ENCODE peak calls at places on chromosomes 6 and 20, in nine cellular contexts. E is hepatocyte, H is neural crest cell, Q is cardiac muscle cell, S is upper lobe of right lung, Z is fibroblast of lung, M is GM13977, P is HFF-Myc, J is RWPE1. W is an unnamed sample.

GRCh38 chr20:8534368-8534767 is 402.3 kb downstream of the PLCB1 start:
- DNase-seq in E (no peak), H (no peak), Q (no peak), S (no peak), Z (no peak), M (no peak), P (no peak), J (no peak), W (no peak)

GRCh38 chr20:50248104-50248631 is 57.5 kb downstream of the CEBPB start:
- DNase-seq in E (no peak), H (no peak), Q (peak), S (no peak), Z (peak), M (no peak), P (no peak), J (peak), W (peak)

GRCh38 chr6:135295085-135295484 is 114.0 kb downstream of the MYB start:
- DNase-seq in E (no peak), H (no peak), Q (no peak), S (no peak), Z (no peak), M (no peak), P (no peak), J (no peak), W (no peak)

GRCh38 chr6:142693446-142693845 is 251.5 kb downstream of the HIVEP2 start:
- DNase-seq in E (no peak), H (no peak), Q (peak), S (no peak), Z (peak), M (no peak), P (peak), J (no peak), W (no peak)

GRCh38 chr6:111737065-111737521 is 131.4 kb upstream of the TRAF3IP2 start:
- DNase-seq in E (no peak), H (no peak), Q (peak), S (no peak), Z (peak), M (no peak), P (no peak), J (peak), W (peak)

GRCh38 chr6:136201735-136202134 is 48.4 kb downstream of the MTFR2 start:
- DNase-seq in E (no peak), H (no peak), Q (peak), S (no peak), Z (no peak), M (no peak), P (no peak), J (no peak), W (peak)

GRCh38 chr6:128275030-128275429 is 245.4 kb downstream of the PTPRK start:
- DNase-seq in E (no peak), H (no peak), Q (peak), S (no peak), Z (peak), M (no peak), P (no peak), J (no peak), W (peak)

GRCh38 chr6:104955927-104956662 is 812 bp upstream of the LIN28B start:
- DNase-seq in E (peak), H (peak), Q (no peak), S (no peak), Z (no peak), M (no peak), P (no peak), J (no peak), W (no peak)

GRCh38 chr20:1332749-1333300 is 3.9 kb upstream of the SDCBP2 start:
- DNase-seq in E (no peak), H (no peak), Q (no peak), S (no peak), Z (no peak), M (no peak), P (no peak), J (no peak), W (no peak)

GRCh38 chr6:38350882-38351281 is 288.8 kb downstream of the BTBD9 start:
- DNase-seq in E (peak), H (no peak), Q (peak), S (no peak), Z (peak), M (no peak), P (no peak), J (no peak), W (no peak)

GRCh38 chr6:109305028-109305427 is 77.2 kb downstream of the CD164 start:
- DNase-seq in E (no peak), H (no peak), Q (no peak), S (no peak), Z (no peak), M (no peak), P (no peak), J (no peak), W (no peak)

GRCh38 chr20:36177716-36178115 is 23.2 kb downstream of the EPB41L1 start:
- DNase-seq in E (no peak), H (no peak), Q (no peak), S (no peak), Z (no peak), M (no peak), P (no peak), J (no peak), W (no peak)

GRCh38 chr20:61886721-61887658 is 178.7 kb downstream of the TAF4 start:
- DNase-seq in E (peak), H (peak), Q (peak), S (no peak), Z (peak), M (no peak), P (no peak), J (peak), W (peak)

GRCh38 chr6:142945446-142946180 is 637 bp upstream of the HIVEP2 start:
- DNase-seq in E (peak), H (peak), Q (no peak), S (peak), Z (no peak), M (peak), P (no peak), J (peak), W (no peak)

GRCh38 chr6:41901882-41902519 is 6.8 kb upstream of the USP49 start:
- DNase-seq in E (no peak), H (no peak), Q (peak), S (no peak), Z (no peak), M (no peak), P (no peak), J (no peak), W (peak)

GRCh38 chr6:21005816-21006553 is 471.7 kb downstream of the CDKAL1 start:
- DNase-seq in E (peak), H (no peak), Q (peak), S (no peak), Z (peak), M (no peak), P (peak), J (peak), W (peak)

GRCh38 chr6:149941583-149942460 is at the start of gene ULBP2:
- DNase-seq in E (peak), H (peak), Q (peak), S (peak), Z (peak), M (peak), P (peak), J (peak), W (peak)

GRCh38 chr6:149940673-149940984 is 1.2 kb upstream of the ULBP2 start:
- DNase-seq in E (no peak), H (no peak), Q (no peak), S (no peak), Z (no peak), M (no peak), P (no peak), J (no peak), W (no peak)

GRCh38 chr6:149939909-149940672 is 1.7 kb upstream of the ULBP2 start:
- DNase-seq in E (no peak), H (no peak), Q (no peak), S (no peak), Z (no peak), M (no peak), P (no peak), J (no peak), W (no peak)

GRCh38 chr6:149938571-149939462 is 3.0 kb upstream of the ULBP2 start:
- DNase-seq in E (no peak), H (no peak), Q (no peak), S (no peak), Z (peak), M (peak), P (no peak), J (no peak), W (no peak)

DNA sequence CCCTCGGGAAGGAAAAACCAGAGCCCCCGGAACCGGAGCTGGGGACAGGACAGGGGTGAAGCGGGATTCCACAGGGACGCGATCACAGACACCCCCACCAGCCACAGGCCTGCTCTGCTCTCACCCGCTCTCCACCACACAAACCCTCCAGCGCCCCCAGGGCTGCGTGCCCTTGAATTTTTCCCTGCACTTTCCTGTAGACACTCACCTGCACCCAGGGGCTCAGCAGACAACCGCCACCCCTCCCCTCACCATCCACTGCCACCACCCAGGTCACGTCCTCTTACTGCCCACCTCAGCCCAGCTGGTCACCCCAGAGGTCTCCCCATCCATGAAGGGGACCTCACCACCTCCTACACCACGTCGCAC is 631 bp downstream of the ULBP2 start:
- DNase-seq in E (peak), H (no peak), Q (no peak), S (no peak), Z (no peak), M (no peak), P (no peak), J (no peak), W (no peak)
- TF ChIP-seq CTCF in E (no peak), H (no peak), Q (no peak), S (no peak), Z (no peak), M (no peak), P (no peak), J (no peak), W (no peak)

GRCh38 chr6:86858970-86859369 is 78.4 kb upstream of the HTR1E start:
- DNase-seq in E (no peak), H (no peak), Q (no peak), S (no peak), Z (no peak), M (no peak), P (no peak), J (no peak), W (no peak)

GRCh38 chr6:86856937-86857563 is 80.3 kb upstream of the HTR1E start:
- DNase-seq in E (peak), H (peak), Q (peak), S (no peak), Z (peak), M (peak), P (peak), J (peak), W (peak)

DNA sequence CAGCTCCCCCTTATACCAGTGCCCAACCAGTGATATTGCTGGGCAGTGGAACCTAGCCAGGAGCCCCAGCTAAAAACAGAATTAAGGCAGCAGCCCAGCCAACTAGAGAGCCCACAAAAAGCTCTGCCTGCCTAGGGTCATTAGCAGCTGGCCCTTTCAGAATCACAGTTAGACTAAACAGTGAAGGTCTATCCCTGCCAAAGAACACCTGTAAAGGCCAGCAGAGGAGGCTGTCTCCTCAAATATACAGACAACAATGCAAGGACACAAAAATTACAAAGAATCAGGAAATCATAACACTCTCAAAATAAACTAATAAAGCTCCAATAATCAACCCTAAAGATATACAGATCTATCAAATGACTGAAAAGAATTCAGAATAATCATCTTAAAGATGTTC is 77.8 kb upstream of the HTR1E start:
- DNase-seq in E (no peak), H (no peak), Q (no peak), S (no peak), Z (no peak), M (no peak), P (no peak), J (no peak), W (no peak)
- TF ChIP-seq CTCF in E (peak), H (no peak), Q (no peak), S (no peak), Z (no peak), M (peak), P (no peak), J (no peak), W (no peak)

DNA sequence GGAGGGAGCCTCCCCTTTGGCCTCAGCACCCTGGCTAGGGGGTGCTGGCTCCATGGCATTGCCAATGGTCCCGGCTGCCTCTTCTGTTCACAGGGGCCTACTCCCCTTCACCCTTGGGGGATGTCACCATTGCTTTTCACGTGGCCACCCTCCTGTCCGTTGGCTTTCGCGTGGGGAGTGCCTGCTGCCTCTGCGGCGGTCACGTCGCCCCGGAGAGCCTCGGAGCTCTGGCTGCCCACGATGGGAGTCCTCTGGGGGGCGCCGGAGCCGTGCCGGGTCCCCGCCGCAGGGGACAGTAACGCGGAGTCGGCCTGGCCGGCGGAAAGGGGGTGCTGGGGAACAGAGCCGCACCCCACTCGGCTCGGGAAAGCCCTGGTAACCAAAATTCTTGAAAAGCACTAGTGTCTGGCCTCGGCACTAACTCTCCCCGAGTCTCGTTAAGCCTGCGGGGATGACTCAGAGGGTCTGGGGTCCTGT is 661 bp upstream of the HEBP2 start:
- DNase-seq in E (peak), H (peak), Q (peak), S (peak), Z (no peak), M (peak), P (no peak), J (peak), W (no peak)
- TF ChIP-seq CTCF in E (peak), H (no peak), Q (peak), S (peak), Z (peak), M (peak), P (peak), J (no peak), W (no peak)

GRCh38 chr6:55675936-55676335 is 96.9 kb upstream of the HMGCLL1 start:
- DNase-seq in E (no peak), H (no peak), Q (no peak), S (no peak), Z (no peak), M (no peak), P (no peak), J (no peak), W (no peak)
- TF ChIP-seq CTCF in E (no peak), H (no peak), Q (no peak), S (no peak), Z (no peak), M (no peak), P (no peak), J (no peak), W (no peak)

GRCh38 chr20:48035961-48036731 is 250.9 kb upstream of the SULF2 start:
- DNase-seq in E (no peak), H (no peak), Q (no peak), S (no peak), Z (no peak), M (no peak), P (no peak), J (no peak), W (no peak)
- TF ChIP-seq CTCF in E (no peak), H (no peak), Q (no peak), S (no peak), Z (no peak), M (no peak), P (no peak), J (no peak), W (no peak)

GRCh38 chr6:52670502-52671409 is at the start of gene TMEM14A:
- DNase-seq in E (peak), H (peak), Q (peak), S (peak), Z (peak), M (peak), P (peak), J (peak), W (peak)
- TF ChIP-seq CTCF in E (peak), H (peak), Q (peak), S (no peak), Z (no peak), M (no peak), P (no peak), J (no peak), W (no peak)

GRCh38 chr6:53244958-53245357 is 96.3 kb upstream of the GCM1 start:
- DNase-seq in E (no peak), H (no peak), Q (no peak), S (no peak), Z (no peak), M (peak), P (no peak), J (no peak), W (no peak)
- TF ChIP-seq CTCF in E (no peak), H (no peak), Q (no peak), S (no peak), Z (no peak), M (no peak), P (no peak), J (no peak), W (no peak)

DNA sequence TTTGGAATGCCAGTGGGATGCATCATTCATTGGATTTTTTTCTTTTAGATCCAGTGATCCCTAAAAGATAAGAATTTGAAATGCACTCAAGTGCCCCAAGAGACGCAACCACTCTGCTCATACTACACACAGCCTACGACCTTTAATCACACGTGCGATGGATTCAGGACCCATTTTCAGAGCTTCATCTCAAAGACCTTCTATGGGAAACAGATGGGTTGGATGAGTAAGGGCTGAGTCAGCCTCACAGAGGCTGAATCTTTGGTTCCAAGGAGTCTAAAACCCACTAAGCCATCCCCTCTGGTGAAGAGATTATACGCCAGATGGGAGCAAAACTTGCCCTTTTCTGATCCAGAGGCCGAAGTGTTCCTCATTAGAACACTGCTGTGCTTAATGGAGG is 265.6 kb upstream of the EXOC2 start:
- DNase-seq in E (peak), H (no peak), Q (no peak), S (no peak), Z (peak), M (no peak), P (peak), J (peak), W (peak)
- TF ChIP-seq CTCF in E (no peak), H (no peak), Q (no peak), S (no peak), Z (no peak), M (no peak), P (no peak), J (no peak), W (no peak)

DNA sequence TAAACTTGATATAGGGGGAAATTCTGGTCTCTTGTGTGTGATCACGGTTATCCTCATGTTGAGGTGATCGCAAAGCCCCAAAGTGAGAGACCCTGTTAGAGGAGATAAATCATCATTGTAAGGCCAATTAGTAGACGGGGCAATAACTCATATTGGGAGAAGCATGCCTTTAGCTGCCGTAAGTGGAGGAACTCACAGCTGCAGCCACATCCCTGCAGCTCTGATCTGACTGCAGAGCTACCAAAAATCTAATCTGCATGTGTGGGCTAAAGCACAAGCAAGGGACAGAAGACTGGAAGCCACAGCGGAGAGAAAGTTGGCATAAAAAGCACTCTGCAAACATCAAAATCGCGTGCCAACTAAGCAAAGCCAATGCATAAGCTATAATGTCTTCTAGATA is 79.8 kb downstream of the TBC1D7 start:
- DNase-seq in E (no peak), H (no peak), Q (no peak), S (no peak), Z (no peak), M (no peak), P (no peak), J (no peak), W (no peak)
- TF ChIP-seq CTCF in E (no peak), H (no peak), Q (no peak), S (no peak), Z (no peak), M (no peak), P (no peak), J (no peak), W (no peak)

GRCh38 chr6:83031689-83032088 is 34.0 kb downstream of the UBE3D start:
- DNase-seq in E (no peak), H (no peak), Q (no peak), S (no peak), Z (no peak), M (no peak), P (no peak), J (no peak), W (no peak)
- TF ChIP-seq CTCF in E (no peak), H (no peak), Q (no peak), S (no peak), Z (no peak), M (no peak), P (no peak), J (no peak), W (no peak)